ENCODE peak calls at places on chromosomes 5 and 9, in six cellular contexts. P is adipocyte, V is T-cell, T is HTR-8/SVneo, K is cerebellar cortex, W is uterus. G is an unnamed sample.
A peak's percentile ranks its signal among the peaks of the same experiment; 100 is the strongest.

GRCh38 chr9:19992556-19992955 is 203.7 kb upstream of the SLC24A2 start:
- DNase-seq in P (peak; percentile 34), V (no peak), T (peak; percentile 1), K (peak; percentile 2), W (no peak), G (no peak)

GRCh38 chr9:128548876-128549275 is 3.5 kb upstream of the SPTAN1 start:
- DNase-seq in P (no peak), V (no peak), T (no peak), K (no peak), W (no peak), G (no peak)

GRCh38 chr9:35142037-35142436 is 19.8 kb upstream of the UNC13B start:
- DNase-seq in P (no peak), V (no peak), T (no peak), K (no peak), W (no peak), G (no peak)

GRCh38 chr9:74281674-74282073 is 215.5 kb upstream of the RORB start:
- DNase-seq in P (no peak), V (no peak), T (no peak), K (peak; percentile 10), W (no peak), G (no peak)

GRCh38 chr9:96874201-96874785 is 20.0 kb upstream of the ZNF782 start:
- DNase-seq in P (no peak), V (no peak), T (no peak), K (no peak), W (no peak), G (no peak)

GRCh38 chr5:17212210-17212609 is 5.2 kb upstream of the BASP1 start:
- DNase-seq in P (no peak), V (no peak), T (no peak), K (no peak), W (no peak), G (no peak)

GRCh38 chr9:86202338-86202882 is 57.0 kb downstream of the C9orf153 start:
- DNase-seq in P (peak; percentile 76), V (no peak), T (peak; percentile 42), K (peak; percentile 35), W (no peak), G (peak; percentile 20)

GRCh38 chr9:126705767-126706697 is 92.3 kb downstream of the LMX1B start:
- DNase-seq in P (peak; percentile 40), V (no peak), T (peak; percentile 70), K (peak; percentile 69), W (peak; percentile 20), G (no peak)

GRCh38 chr9:7879551-7880245 is 80.1 kb upstream of the DMAC1 start:
- DNase-seq in P (no peak), V (peak; percentile 14), T (no peak), K (no peak), W (no peak), G (no peak)

GRCh38 chr5:119411935-119412623 is 40.2 kb upstream of the HSD17B4 start:
- DNase-seq in P (peak; percentile 89), V (peak; percentile 18), T (peak; percentile 71), K (peak; percentile 84), W (peak; percentile 38), G (peak; percentile 52)

GRCh38 chr5:1315018-1315708 is 20.3 kb upstream of the TERT start:
- DNase-seq in P (no peak), V (no peak), T (no peak), K (no peak), W (no peak), G (no peak)

GRCh38 chr9:124770359-124771020 is 621 bp downstream of the NR6A1 start:
- DNase-seq in P (no peak), V (no peak), T (no peak), K (no peak), W (no peak), G (no peak)

GRCh38 chr9:99052849-99053715 is 51.8 kb upstream of the TGFBR1 start:
- DNase-seq in P (no peak), V (no peak), T (no peak), K (no peak), W (no peak), G (no peak)

G was measured in AG04450.